ENCODE peak calls at places on chromosomes 4 and X, in nine cellular contexts. Q is NCI-H1417; I is adipocyte; R is neural progenitor cell; C is mucosa of gallbladder; G is substantia nigra; U is Calu3; J is stimulated activated CD4-positive, alpha-beta T cell treated with anti-CD3 and anti-CD28 coated beads, Interleukin-4, amount 100 ng/mL, for 48 hours; X is activated T-cell treated with anti-CD3 and anti-CD28 coated beads, Interleukin-2, amount 50 U/mL, for 48 hours. O is an unnamed sample.

GRCh38 chrX:39967348-39967747 is 130.4 kb downstream of the BCOR start:
- DNase-seq in Q (no peak), I (no peak), R (no peak), C (no peak), G (no peak), U (no peak), J (no peak), X (no peak), O (no peak)

GRCh38 chrX:101057095-101057714 is 5.3 kb upstream of the TRMT2B start:
- DNase-seq in Q (no peak), I (no peak), R (no peak), C (no peak), G (no peak), U (no peak), J (no peak), X (no peak), O (no peak)

GRCh38 chr4:48930654-48931053 is 24.1 kb upstream of the OCIAD2 start:
- DNase-seq in Q (no peak), I (no peak), R (no peak), C (no peak), G (no peak), U (no peak), J (no peak), X (no peak), O (peak; percentile 61)

GRCh38 chr4:3436798-3437581 is 4.8 kb upstream of the HGFAC start:
- DNase-seq in Q (peak; percentile 78), I (peak; percentile 70), R (no peak), C (peak; percentile 56), G (no peak), U (peak; percentile 78), J (no peak), X (no peak), O (no peak)

GRCh38 chr4:91086008-91086407 is 958.8 kb downstream of the CCSER1 start:
- DNase-seq in Q (no peak), I (no peak), R (no peak), C (no peak), G (no peak), U (no peak), J (no peak), X (no peak), O (no peak)

GRCh38 chr4:25908491-25908901 is 5.5 kb upstream of the SMIM20 start:
- DNase-seq in Q (peak; percentile 7), I (peak; percentile 79), R (no peak), C (no peak), G (peak; percentile 30), U (peak; percentile 33), J (no peak), X (no peak), O (no peak)

GRCh38 chrX:105533951-105534350 is 288.4 kb upstream of the NRK start:
- DNase-seq in Q (no peak), I (peak; percentile 21), R (no peak), C (no peak), G (no peak), U (no peak), J (no peak), X (no peak), O (no peak)

GRCh38 chrX:87265518-87265917 is 252.1 kb upstream of the KLHL4 start:
- DNase-seq in Q (no peak), I (no peak), R (no peak), C (no peak), G (no peak), U (no peak), J (no peak), X (no peak), O (no peak)

GRCh38 chrX:39965051-39965573 is 132.6 kb downstream of the BCOR start:
- DNase-seq in Q (no peak), I (no peak), R (no peak), C (no peak), G (no peak), U (no peak), J (no peak), X (no peak), O (no peak)

GRCh38 chrX:83845397-83845796 is 15.5 kb upstream of the CYLC1 start:
- DNase-seq in Q (peak; percentile 70), I (peak; percentile 60), R (peak; percentile 53), C (no peak), G (peak; percentile 0), U (peak; percentile 1), J (no peak), X (no peak), O (peak; percentile 57)

GRCh38 chrX:140762061-140762460 is 52.5 kb downstream of the LINC00632 start:
- DNase-seq in Q (peak; percentile 78), I (peak; percentile 85), R (peak; percentile 75), C (peak; percentile 25), G (peak; percentile 4), U (peak; percentile 26), J (peak; percentile 3), X (peak; percentile 43), O (peak; percentile 77)

GRCh38 chr4:174284181-174284886 is 623 bp downstream of the CEP44 start:
- DNase-seq in Q (peak; percentile 67), I (peak; percentile 76), R (peak; percentile 6), C (no peak), G (no peak), U (no peak), J (no peak), X (no peak), O (no peak)

GRCh38 chrX:39936886-39937770 is 160.6 kb downstream of the BCOR start:
- DNase-seq in Q (no peak), I (no peak), R (no peak), C (no peak), G (no peak), U (no peak), J (no peak), X (no peak), O (no peak)

GRCh38 chr4:104986306-104986705 is 160.4 kb upstream of the TET2 start:
- DNase-seq in Q (no peak), I (no peak), R (no peak), C (no peak), G (no peak), U (no peak), J (no peak), X (no peak), O (no peak)

GRCh38 chr4:111880116-111880515 is 265.1 kb upstream of the FAM241A start:
- DNase-seq in Q (no peak), I (no peak), R (no peak), C (no peak), G (no peak), U (no peak), J (no peak), X (no peak), O (no peak)